ENCODE peak calls at places on chromosomes 3 and 15, in seven cellular contexts. One of them, this sample, is unnamed.

GRCh38 chr3:87436781-87437543 is 160.6 kb upstream of the POU1F1 start:
- DNase-seq in neural progenitor cell: no peak
- DNase-seq in AG04450: no peak
- DNase-seq in brain microvascular endothelial cell: no peak
- DNase-seq in GM06990: no peak
- DNase-seq in mammary epithelial cell: peak
- DNase-seq in CD8-positive, alpha-beta T cell: no peak
- DNase-seq in this sample: peak

GRCh38 chr15:91102546-91103330 is 2.7 kb downstream of the SV2B start:
- DNase-seq in CD8-positive, alpha-beta T cell: no peak
- DNase-seq in AG04450: no peak
- DNase-seq in neural progenitor cell: no peak
- DNase-seq in mammary epithelial cell: no peak
- DNase-seq in GM06990: no peak
- DNase-seq in brain microvascular endothelial cell: no peak
- DNase-seq in this sample: no peak

GRCh38 chr15:90101130-90101968 is 919 bp downstream of the IDH2 start:
- DNase-seq in AG04450: no peak
- DNase-seq in brain microvascular endothelial cell: no peak
- DNase-seq in CD8-positive, alpha-beta T cell: no peak
- DNase-seq in mammary epithelial cell: no peak
- DNase-seq in neural progenitor cell: peak
- DNase-seq in GM06990: peak
- DNase-seq in this sample: peak

GRCh38 chr3:33775363-33775762 is 23.1 kb upstream of the PDCD6IP start:
- DNase-seq in neural progenitor cell: no peak
- DNase-seq in AG04450: no peak
- DNase-seq in mammary epithelial cell: peak
- DNase-seq in GM06990: no peak
- DNase-seq in brain microvascular endothelial cell: no peak
- DNase-seq in CD8-positive, alpha-beta T cell: no peak
- DNase-seq in this sample: no peak

GRCh38 chr3:65558821-65559220 is 479.9 kb downstream of the MAGI1 start:
- DNase-seq in AG04450: no peak
- DNase-seq in GM06990: no peak
- DNase-seq in brain microvascular endothelial cell: no peak
- DNase-seq in CD8-positive, alpha-beta T cell: no peak
- DNase-seq in neural progenitor cell: peak
- DNase-seq in mammary epithelial cell: no peak
- DNase-seq in this sample: no peak

GRCh38 chr3:12143949-12144504 is 14.7 kb downstream of the TIMP4 start:
- DNase-seq in mammary epithelial cell: peak
- DNase-seq in AG04450: peak
- DNase-seq in neural progenitor cell: no peak
- DNase-seq in GM06990: no peak
- DNase-seq in brain microvascular endothelial cell: peak
- DNase-seq in CD8-positive, alpha-beta T cell: no peak
- DNase-seq in this sample: peak

GRCh38 chr15:91968610-91969009 is 115.1 kb downstream of the SLCO3A1 start:
- DNase-seq in neural progenitor cell: no peak
- DNase-seq in AG04450: no peak
- DNase-seq in mammary epithelial cell: no peak
- DNase-seq in CD8-positive, alpha-beta T cell: no peak
- DNase-seq in brain microvascular endothelial cell: no peak
- DNase-seq in GM06990: no peak
- DNase-seq in this sample: no peak

GRCh38 chr3:123750659-123751420 is 133.3 kb downstream of the MYLK start:
- DNase-seq in GM06990: no peak
- DNase-seq in neural progenitor cell: no peak
- DNase-seq in brain microvascular endothelial cell: peak
- DNase-seq in CD8-positive, alpha-beta T cell: no peak
- DNase-seq in mammary epithelial cell: peak
- DNase-seq in AG04450: peak
- DNase-seq in this sample: peak

GRCh38 chr3:179852117-179852886 is 184.4 kb downstream of the PEX5L start:
- DNase-seq in GM06990: peak
- DNase-seq in CD8-positive, alpha-beta T cell: no peak
- DNase-seq in AG04450: peak
- DNase-seq in mammary epithelial cell: peak
- DNase-seq in neural progenitor cell: peak
- DNase-seq in brain microvascular endothelial cell: peak
- DNase-seq in this sample: peak

GRCh38 chr3:159828542-159828943 is 160.1 kb upstream of the IL12A start:
- DNase-seq in brain microvascular endothelial cell: no peak
- DNase-seq in AG04450: no peak
- DNase-seq in CD8-positive, alpha-beta T cell: no peak
- DNase-seq in neural progenitor cell: peak
- DNase-seq in mammary epithelial cell: peak
- DNase-seq in GM06990: no peak
- DNase-seq in this sample: peak

GRCh38 chr3:14410106-14410500 is 7.7 kb downstream of the SLC6A6 start:
- DNase-seq in brain microvascular endothelial cell: no peak
- DNase-seq in mammary epithelial cell: no peak
- DNase-seq in CD8-positive, alpha-beta T cell: no peak
- DNase-seq in AG04450: no peak
- DNase-seq in neural progenitor cell: no peak
- DNase-seq in GM06990: no peak
- DNase-seq in this sample: no peak

GRCh38 chr3:14411988-14412387 is 9.6 kb downstream of the SLC6A6 start:
- DNase-seq in mammary epithelial cell: no peak
- DNase-seq in brain microvascular endothelial cell: no peak
- DNase-seq in neural progenitor cell: peak
- DNase-seq in GM06990: no peak
- DNase-seq in CD8-positive, alpha-beta T cell: no peak
- DNase-seq in AG04450: no peak
- DNase-seq in this sample: no peak

GRCh38 chr3:14412831-14413380 is 10.5 kb downstream of the SLC6A6 start:
- DNase-seq in brain microvascular endothelial cell: no peak
- DNase-seq in CD8-positive, alpha-beta T cell: no peak
- DNase-seq in neural progenitor cell: peak
- DNase-seq in mammary epithelial cell: no peak
- DNase-seq in GM06990: no peak
- DNase-seq in AG04450: no peak
- DNase-seq in this sample: no peak

GRCh38 chr3:14411166-14411526 is 8.7 kb downstream of the SLC6A6 start:
- DNase-seq in neural progenitor cell: no peak
- DNase-seq in mammary epithelial cell: no peak
- DNase-seq in brain microvascular endothelial cell: no peak
- DNase-seq in GM06990: no peak
- DNase-seq in CD8-positive, alpha-beta T cell: no peak
- DNase-seq in AG04450: no peak
- DNase-seq in this sample: no peak

GRCh38 chr3:14410501-14411165 is 8.2 kb downstream of the SLC6A6 start:
- DNase-seq in mammary epithelial cell: peak
- DNase-seq in AG04450: peak
- DNase-seq in CD8-positive, alpha-beta T cell: no peak
- DNase-seq in GM06990: no peak
- DNase-seq in neural progenitor cell: no peak
- DNase-seq in brain microvascular endothelial cell: peak
- DNase-seq in this sample: peak
- H3K4me3 ChIP-seq in mammary epithelial cell: no peak
- H3K4me3 ChIP-seq in AG04450: no peak
- H3K4me3 ChIP-seq in CD8-positive, alpha-beta T cell: no peak
- H3K4me3 ChIP-seq in GM06990: no peak
- H3K4me3 ChIP-seq in neural progenitor cell: no peak
- H3K4me3 ChIP-seq in brain microvascular endothelial cell: no peak
- H3K4me3 ChIP-seq in this sample: no peak

GRCh38 chr15:78907577-78907976 is 34.9 kb downstream of the MORF4L1 start:
- DNase-seq in mammary epithelial cell: no peak
- DNase-seq in GM06990: no peak
- DNase-seq in CD8-positive, alpha-beta T cell: no peak
- DNase-seq in brain microvascular endothelial cell: no peak
- DNase-seq in AG04450: no peak
- DNase-seq in neural progenitor cell: peak
- DNase-seq in this sample: no peak
- TF ChIP-seq CTCF in mammary epithelial cell: no peak
- TF ChIP-seq CTCF in GM06990: peak
- TF ChIP-seq CTCF in CD8-positive, alpha-beta T cell: no peak
- TF ChIP-seq CTCF in brain microvascular endothelial cell: peak
- TF ChIP-seq CTCF in AG04450: peak
- TF ChIP-seq CTCF in neural progenitor cell: peak
- TF ChIP-seq CTCF in this sample: peak

GRCh38 chr3:152330565-152330964 is 61.8 kb downstream of the MBNL1 start:
- DNase-seq in AG04450: no peak
- DNase-seq in GM06990: no peak
- DNase-seq in CD8-positive, alpha-beta T cell: no peak
- DNase-seq in mammary epithelial cell: no peak
- DNase-seq in neural progenitor cell: no peak
- DNase-seq in brain microvascular endothelial cell: no peak
- DNase-seq in this sample: no peak

GRCh38 chr3:152334761-152335160 is 66.0 kb downstream of the MBNL1 start:
- DNase-seq in CD8-positive, alpha-beta T cell: no peak
- DNase-seq in neural progenitor cell: no peak
- DNase-seq in brain microvascular endothelial cell: no peak
- DNase-seq in GM06990: no peak
- DNase-seq in AG04450: no peak
- DNase-seq in mammary epithelial cell: no peak
- DNase-seq in this sample: no peak

GRCh38 chr3:152331018-152331541 is 62.4 kb downstream of the MBNL1 start:
- DNase-seq in neural progenitor cell: no peak
- DNase-seq in brain microvascular endothelial cell: peak
- DNase-seq in GM06990: no peak
- DNase-seq in CD8-positive, alpha-beta T cell: no peak
- DNase-seq in AG04450: no peak
- DNase-seq in mammary epithelial cell: peak
- DNase-seq in this sample: peak

GRCh38 chr3:152333928-152334327 is 65.2 kb downstream of the MBNL1 start:
- DNase-seq in neural progenitor cell: no peak
- DNase-seq in brain microvascular endothelial cell: no peak
- DNase-seq in CD8-positive, alpha-beta T cell: no peak
- DNase-seq in mammary epithelial cell: no peak
- DNase-seq in AG04450: no peak
- DNase-seq in GM06990: no peak
- DNase-seq in this sample: no peak

GRCh38 chr3:152331975-152332374 is 63.2 kb downstream of the MBNL1 start:
- DNase-seq in brain microvascular endothelial cell: no peak
- DNase-seq in neural progenitor cell: no peak
- DNase-seq in CD8-positive, alpha-beta T cell: no peak
- DNase-seq in GM06990: no peak
- DNase-seq in AG04450: no peak
- DNase-seq in mammary epithelial cell: no peak
- DNase-seq in this sample: peak
- H3K4me3 ChIP-seq in brain microvascular endothelial cell: no peak
- H3K4me3 ChIP-seq in neural progenitor cell: no peak
- H3K4me3 ChIP-seq in CD8-positive, alpha-beta T cell: no peak
- H3K4me3 ChIP-seq in GM06990: no peak
- H3K4me3 ChIP-seq in AG04450: no peak
- H3K4me3 ChIP-seq in mammary epithelial cell: no peak
- H3K4me3 ChIP-seq in this sample: no peak

GRCh38 chr3:58215317-58216025 is 4.7 kb upstream of the DNASE1L3 start:
- DNase-seq in AG04450: no peak
- DNase-seq in mammary epithelial cell: peak
- DNase-seq in CD8-positive, alpha-beta T cell: no peak
- DNase-seq in brain microvascular endothelial cell: no peak
- DNase-seq in GM06990: no peak
- DNase-seq in neural progenitor cell: no peak
- DNase-seq in this sample: no peak

GRCh38 chr3:58210761-58211477 is at the start of gene DNASE1L3:
- DNase-seq in CD8-positive, alpha-beta T cell: no peak
- DNase-seq in brain microvascular endothelial cell: no peak
- DNase-seq in AG04450: no peak
- DNase-seq in mammary epithelial cell: no peak
- DNase-seq in GM06990: no peak
- DNase-seq in neural progenitor cell: no peak
- DNase-seq in this sample: no peak

GRCh38 chr3:58216496-58217197 is 5.9 kb upstream of the DNASE1L3 start:
- DNase-seq in AG04450: no peak
- DNase-seq in mammary epithelial cell: peak
- DNase-seq in GM06990: no peak
- DNase-seq in CD8-positive, alpha-beta T cell: no peak
- DNase-seq in brain microvascular endothelial cell: no peak
- DNase-seq in neural progenitor cell: peak
- DNase-seq in this sample: no peak

GRCh38 chr3:58217209-58217811 is 6.5 kb upstream of the DNASE1L3 start:
- DNase-seq in neural progenitor cell: peak
- DNase-seq in mammary epithelial cell: peak
- DNase-seq in GM06990: peak
- DNase-seq in AG04450: no peak
- DNase-seq in brain microvascular endothelial cell: peak
- DNase-seq in CD8-positive, alpha-beta T cell: peak
- DNase-seq in this sample: peak

GRCh38 chr3:58214484-58215316 is 3.9 kb upstream of the DNASE1L3 start:
- DNase-seq in neural progenitor cell: no peak
- DNase-seq in mammary epithelial cell: peak
- DNase-seq in CD8-positive, alpha-beta T cell: no peak
- DNase-seq in AG04450: no peak
- DNase-seq in GM06990: peak
- DNase-seq in brain microvascular endothelial cell: peak
- DNase-seq in this sample: no peak
- TF ChIP-seq CTCF in neural progenitor cell: no peak
- TF ChIP-seq CTCF in mammary epithelial cell: peak
- TF ChIP-seq CTCF in CD8-positive, alpha-beta T cell: no peak
- TF ChIP-seq CTCF in AG04450: no peak
- TF ChIP-seq CTCF in GM06990: peak
- TF ChIP-seq CTCF in brain microvascular endothelial cell: no peak
- TF ChIP-seq CTCF in this sample: no peak

GRCh38 chr3:109334572-109334971 is 2.8 kb downstream of the DPPA4 start:
- DNase-seq in AG04450: no peak
- DNase-seq in neural progenitor cell: no peak
- DNase-seq in GM06990: no peak
- DNase-seq in brain microvascular endothelial cell: no peak
- DNase-seq in mammary epithelial cell: no peak
- DNase-seq in CD8-positive, alpha-beta T cell: no peak
- DNase-seq in this sample: no peak
- H3K4me3 ChIP-seq in AG04450: no peak
- H3K4me3 ChIP-seq in neural progenitor cell: peak
- H3K4me3 ChIP-seq in GM06990: no peak
- H3K4me3 ChIP-seq in brain microvascular endothelial cell: no peak
- H3K4me3 ChIP-seq in mammary epithelial cell: no peak
- H3K4me3 ChIP-seq in CD8-positive, alpha-beta T cell: no peak
- H3K4me3 ChIP-seq in this sample: no peak

This sample was measured in cardiac fibroblast.